ENCODE peak calls at places on chromosomes 6 and 20, in eight cellular contexts. E is activated CD8-positive, alpha-beta memory T cell treated with anti-CD3 and anti-CD28 coated beads for 24 hours; O is fibroblast of the aortic adventitia; C is HS-5; Z is cardiac fibroblast; K is activated T-helper 1 cell treated with anti-CD3 and anti-CD28 coated beads, Interleukin-2, amount 50 U/mL, for 16 hours; P is retina; L is heart left ventricle. J is an unnamed sample.

GRCh38 chr6:109865968-109866367 is 112.1 kb upstream of the GPR6 start:
- DNase-seq in E (no peak), O (no peak), C (no peak), Z (no peak), K (no peak), P (no peak), L (no peak), J (no peak)

GRCh38 chr20:38727602-38728236 is 3.4 kb downstream of the SLC32A1 start:
- DNase-seq in E (peak), O (no peak), C (no peak), Z (no peak), K (no peak), P (peak), L (no peak), J (no peak)

GRCh38 chr20:5474646-5475550 is 158.1 kb upstream of the PROKR2 start:
- DNase-seq in E (no peak), O (peak), C (no peak), Z (no peak), K (no peak), P (no peak), L (no peak), J (no peak)

GRCh38 chr6:161631676-161632194 is 357.9 kb upstream of the AGPAT4 start:
- DNase-seq in E (no peak), O (peak), C (peak), Z (peak), K (no peak), P (no peak), L (no peak), J (peak)

GRCh38 chr6:28081486-28081751 is 1.1 kb downstream of the ZNF165 start:
- DNase-seq in E (no peak), O (no peak), C (no peak), Z (no peak), K (no peak), P (no peak), L (no peak), J (no peak)

GRCh38 chr6:137866200-137866913 is 702 bp upstream of the TNFAIP3 start:
- DNase-seq in E (peak), O (no peak), C (peak), Z (no peak), K (no peak), P (peak), L (no peak), J (no peak)

GRCh38 chr20:24100370-24101011 is 111.9 kb upstream of the GGTLC1 start:
- DNase-seq in E (peak), O (peak), C (no peak), Z (peak), K (peak), P (peak), L (peak), J (peak)

GRCh38 chr6:27374824-27375612 is 13.5 kb upstream of the ZNF391 start:
- DNase-seq in E (peak), O (peak), C (no peak), Z (peak), K (peak), P (peak), L (peak), J (peak)

GRCh38 chr6:118709859-118710350 is 58.5 kb upstream of the CEP85L start:
- DNase-seq in E (peak), O (no peak), C (peak), Z (peak), K (peak), P (no peak), L (no peak), J (peak)

GRCh38 chr6:56970849-56971248 is 15.9 kb downstream of the BEND6 start:
- DNase-seq in E (no peak), O (no peak), C (no peak), Z (no peak), K (no peak), P (no peak), L (no peak), J (no peak)

GRCh38 chr6:131657630-131658111 is 20.6 kb downstream of the ENPP3 start:
- DNase-seq in E (no peak), O (peak), C (peak), Z (peak), K (no peak), P (no peak), L (no peak), J (peak)

GRCh38 chr6:88244721-88245120 is 78.6 kb upstream of the CNR1 start:
- DNase-seq in E (no peak), O (no peak), C (no peak), Z (no peak), K (no peak), P (no peak), L (no peak), J (no peak)

GRCh38 chr6:93407186-93407585 is 12.2 kb downstream of the EPHA7 start:
- DNase-seq in E (no peak), O (peak), C (peak), Z (peak), K (no peak), P (no peak), L (no peak), J (no peak)

GRCh38 chr6:12026833-12027232 is 14.7 kb downstream of the HIVEP1 start:
- DNase-seq in E (no peak), O (no peak), C (no peak), Z (no peak), K (no peak), P (no peak), L (no peak), J (no peak)

GRCh38 chr6:2196079-2196679 is 49.2 kb downstream of the GMDS start:
- DNase-seq in E (no peak), O (peak), C (peak), Z (peak), K (no peak), P (no peak), L (peak), J (peak)

GRCh38 chr20:57275334-57275733 is 8.9 kb upstream of the BMP7 start:
- DNase-seq in E (no peak), O (no peak), C (no peak), Z (no peak), K (no peak), P (no peak), L (no peak), J (no peak)

GRCh38 chr6:101539510-101540245 is 146.2 kb downstream of the GRIK2 start:
- DNase-seq in E (no peak), O (peak), C (peak), Z (peak), K (no peak), P (no peak), L (no peak), J (peak)

GRCh38 chr6:37784585-37784967 is 35.0 kb upstream of the ZFAND3 start:
- DNase-seq in E (no peak), O (no peak), C (no peak), Z (no peak), K (no peak), P (peak), L (no peak), J (no peak)

GRCh38 chr20:51715028-51715872 is 52.9 kb downstream of the ATP9A start:
- DNase-seq in E (no peak), O (no peak), C (no peak), Z (no peak), K (no peak), P (no peak), L (no peak), J (no peak)

GRCh38 chr6:1143655-1144054 is 168.2 kb upstream of the FOXQ1 start:
- DNase-seq in E (no peak), O (no peak), C (no peak), Z (no peak), K (no peak), P (no peak), L (no peak), J (peak)

GRCh38 chr20:1422756-1423155 is 29.9 kb upstream of the FKBP1A start:
- DNase-seq in E (no peak), O (no peak), C (no peak), Z (no peak), K (no peak), P (no peak), L (no peak), J (no peak)

GRCh38 chr6:156434049-156434794 is 343.0 kb upstream of the ARID1B start:
- DNase-seq in E (no peak), O (no peak), C (no peak), Z (no peak), K (no peak), P (no peak), L (no peak), J (no peak)

GRCh38 chr20:58825450-58825849 is 25.3 kb downstream of the GNAS-AS1 start:
- DNase-seq in E (no peak), O (no peak), C (no peak), Z (no peak), K (no peak), P (no peak), L (no peak), J (no peak)

GRCh38 chr20:4748847-4749246 is 27.1 kb downstream of the PRND start:
- DNase-seq in E (no peak), O (no peak), C (no peak), Z (no peak), K (no peak), P (no peak), L (no peak), J (no peak)

GRCh38 chr20:57559658-57560553 is 1.0 kb upstream of the PCK1 start:
- DNase-seq in E (no peak), O (no peak), C (no peak), Z (no peak), K (no peak), P (no peak), L (no peak), J (no peak)

J was measured in adipocyte.